ENCODE peak calls at places on chromosomes 7 and 10, in seven cellular contexts. One of them, this sample, is unnamed.
A peak's percentile ranks its signal among the peaks of the same experiment; 100 is the strongest.

GRCh38 chr7:28517206-28517605 is 104.9 kb downstream of the CREB5 start:
- DNase-seq in H7: peak; percentile 22
- DNase-seq in lower leg skin: no peak
- DNase-seq in HS-5: no peak
- DNase-seq in brain pericyte: no peak
- DNase-seq in iPS-NIHi11: no peak
- DNase-seq in AML-193: no peak
- DNase-seq in this sample: no peak

GRCh38 chr10:86327954-86328705 is 38.5 kb downstream of the GRID1 start:
- DNase-seq in iPS-NIHi11: no peak
- DNase-seq in HS-5: no peak
- DNase-seq in H7: no peak
- DNase-seq in lower leg skin: no peak
- DNase-seq in AML-193: no peak
- DNase-seq in brain pericyte: no peak
- DNase-seq in this sample: no peak

GRCh38 chr7:131586259-131586658 is 29.8 kb upstream of the PODXL start:
- DNase-seq in lower leg skin: no peak
- DNase-seq in AML-193: no peak
- DNase-seq in brain pericyte: no peak
- DNase-seq in iPS-NIHi11: no peak
- DNase-seq in HS-5: no peak
- DNase-seq in H7: no peak
- DNase-seq in this sample: peak; percentile 69

GRCh38 chr7:41702635-41703371 is at the start of gene INHBA:
- DNase-seq in H7: no peak
- DNase-seq in iPS-NIHi11: no peak
- DNase-seq in brain pericyte: no peak
- DNase-seq in lower leg skin: no peak
- DNase-seq in AML-193: no peak
- DNase-seq in HS-5: peak; percentile 90
- DNase-seq in this sample: peak; percentile 36

GRCh38 chr7:83271212-83272099 is 108.8 kb upstream of the PCLO start:
- DNase-seq in iPS-NIHi11: peak; percentile 23
- DNase-seq in brain pericyte: no peak
- DNase-seq in AML-193: peak; percentile 33
- DNase-seq in lower leg skin: no peak
- DNase-seq in H7: no peak
- DNase-seq in HS-5: peak; percentile 10
- DNase-seq in this sample: no peak

GRCh38 chr10:127196227-127196954 is at the start of gene INSYN2A:
- DNase-seq in brain pericyte: no peak
- DNase-seq in HS-5: peak; percentile 22
- DNase-seq in H7: peak; percentile 92
- DNase-seq in lower leg skin: no peak
- DNase-seq in iPS-NIHi11: peak; percentile 85
- DNase-seq in AML-193: no peak
- DNase-seq in this sample: peak; percentile 45

GRCh38 chr7:129108583-129108982 is 35.9 kb upstream of the TSPAN33 start:
- DNase-seq in AML-193: no peak
- DNase-seq in brain pericyte: no peak
- DNase-seq in HS-5: no peak
- DNase-seq in H7: no peak
- DNase-seq in lower leg skin: no peak
- DNase-seq in iPS-NIHi11: no peak
- DNase-seq in this sample: no peak

GRCh38 chr10:126504051-126504760 is 115.9 kb upstream of the ADAM12 start:
- DNase-seq in AML-193: peak; percentile 6
- DNase-seq in lower leg skin: no peak
- DNase-seq in brain pericyte: peak; percentile 13
- DNase-seq in H7: peak; percentile 79
- DNase-seq in iPS-NIHi11: peak; percentile 78
- DNase-seq in HS-5: peak; percentile 24
- DNase-seq in this sample: peak; percentile 36

GRCh38 chr7:144854839-144855424 is 19.1 kb upstream of the TPK1 start:
- DNase-seq in iPS-NIHi11: peak; percentile 72
- DNase-seq in H7: peak; percentile 51
- DNase-seq in lower leg skin: no peak
- DNase-seq in HS-5: no peak
- DNase-seq in brain pericyte: no peak
- DNase-seq in AML-193: peak; percentile 23
- DNase-seq in this sample: no peak

This sample was measured in left cardiac atrium.